ENCODE peak calls at places on chromosomes 4 and X, in seven cellular contexts. F is endodermal cell, K is osteocyte, L is right atrium auricular region, J is occipital lobe, V is NCI-H460, T is stomach. M is an unnamed sample.

GRCh38 chrX:150018931-150019331 is 80.6 kb upstream of the EOLA2 start:
- DNase-seq in F (no peak), K (no peak), L (no peak), J (no peak), V (no peak), T (no peak), M (no peak)

GRCh38 chr4:110104661-110105060 is 93.8 kb downstream of the ELOVL6 start:
- DNase-seq in F (peak), K (no peak), L (no peak), J (no peak), V (no peak), T (no peak), M (no peak)

GRCh38 chrX:11113731-11114130 is 2.6 kb downstream of the HCCS start:
- DNase-seq in F (no peak), K (no peak), L (no peak), J (no peak), V (no peak), T (no peak), M (no peak)

GRCh38 chr4:8165374-8165896 is 6.8 kb upstream of the ABLIM2 start:
- DNase-seq in F (no peak), K (no peak), L (no peak), J (no peak), V (no peak), T (no peak), M (no peak)

GRCh38 chr4:176186721-176187395 is 8.5 kb downstream of the SPATA4 start:
- DNase-seq in F (no peak), K (no peak), L (no peak), J (no peak), V (no peak), T (no peak), M (no peak)

GRCh38 chr4:16056681-16057400 is 27.0 kb downstream of the PROM1 start:
- DNase-seq in F (no peak), K (no peak), L (no peak), J (no peak), V (no peak), T (no peak), M (no peak)

GRCh38 chr4:3248811-3249661 is at the start of gene MSANTD1:
- DNase-seq in F (no peak), K (no peak), L (no peak), J (no peak), V (no peak), T (no peak), M (no peak)

GRCh38 chr4:1330761-1331590 is 16.0 kb upstream of the UVSSA start:
- DNase-seq in F (no peak), K (no peak), L (no peak), J (no peak), V (no peak), T (no peak), M (peak)

GRCh38 chrX:64580035-64580434 is 184.8 kb upstream of the MTMR8 start:
- DNase-seq in F (peak), K (no peak), L (no peak), J (no peak), V (no peak), T (no peak), M (no peak)

GRCh38 chr4:65799513-65799912 is 129.2 kb upstream of the EPHA5 start:
- DNase-seq in F (no peak), K (no peak), L (no peak), J (no peak), V (no peak), T (no peak), M (no peak)

GRCh38 chr4:20474119-20474518 is 222.4 kb downstream of the SLIT2 start:
- DNase-seq in F (no peak), K (no peak), L (no peak), J (no peak), V (no peak), T (no peak), M (no peak)

GRCh38 chrX:154430916-154431315 is 2.4 kb downstream of the ATP6AP1 start:
- DNase-seq in F (no peak), K (no peak), L (no peak), J (no peak), V (no peak), T (no peak), M (no peak)

GRCh38 chr4:149999485-150000074 is 78.7 kb upstream of the DCLK2 start:
- DNase-seq in F (peak), K (no peak), L (no peak), J (peak), V (peak), T (no peak), M (peak)

GRCh38 chr4:108619372-108620100 is 840 bp upstream of the RPL34 start:
- DNase-seq in F (peak), K (no peak), L (no peak), J (no peak), V (no peak), T (no peak), M (no peak)

GRCh38 chr4:109026588-109026987 is 263.7 kb upstream of the ETNPPL start:
- DNase-seq in F (no peak), K (no peak), L (no peak), J (no peak), V (no peak), T (no peak), M (no peak)

GRCh38 chrX:111568356-111568755 is 56.9 kb downstream of the SERTM2 start:
- DNase-seq in F (peak), K (no peak), L (no peak), J (no peak), V (peak), T (no peak), M (no peak)

GRCh38 chr4:153497091-153497531 is 31.0 kb downstream of the TMEM131L start:
- DNase-seq in F (peak), K (no peak), L (no peak), J (no peak), V (no peak), T (no peak), M (no peak)

M was measured in posterior cingulate gyrus.